ENCODE peak calls at places on chromosomes 12 and 14, in seven cellular contexts. M is body of pancreas, G is tibial nerve, V is IMR-90, P is cardiac fibroblast, T is lung, F is left lung. H is an unnamed sample.

GRCh38 chr14:31700282-31701074 is 139.3 kb downstream of the NUBPL start:
- DNase-seq in M (no peak), G (no peak), V (no peak), P (no peak), T (no peak), F (no peak), H (no peak)

GRCh38 chr14:81221579-81222102 is 882 bp upstream of the GTF2A1 start:
- DNase-seq in M (peak; percentile 26), G (peak; percentile 29), V (peak; percentile 5), P (no peak), T (no peak), F (no peak), H (peak; percentile 38)

GRCh38 chr12:109736552-109737108 is 23.0 kb downstream of the FAM222A start:
- DNase-seq in M (peak; percentile 40), G (no peak), V (peak; percentile 53), P (peak; percentile 68), T (no peak), F (peak; percentile 61), H (peak; percentile 69)

GRCh38 chr12:47808049-47808448 is 11.7 kb downstream of the HDAC7 start:
- DNase-seq in M (no peak), G (no peak), V (peak; percentile 68), P (peak; percentile 69), T (peak; percentile 56), F (peak; percentile 82), H (peak; percentile 71)

GRCh38 chr12:132458441-132459225 is 31.3 kb upstream of the FBRSL1 start:
- DNase-seq in M (no peak), G (no peak), V (no peak), P (no peak), T (no peak), F (peak; percentile 38), H (no peak)

GRCh38 chr14:102088012-102088792 is 1.4 kb upstream of the HSP90AA1 start:
- DNase-seq in M (peak; percentile 49), G (peak; percentile 57), V (no peak), P (peak; percentile 32), T (peak; percentile 51), F (peak; percentile 90), H (peak; percentile 54)

GRCh38 chr14:83940253-83940652 is 1589.7 kb upstream of the FLRT2 start:
- DNase-seq in M (no peak), G (no peak), V (no peak), P (peak; percentile 3), T (no peak), F (no peak), H (peak; percentile 28)

GRCh38 chr14:65854215-65854614 is 441.7 kb downstream of the FUT8 start:
- DNase-seq in M (peak; percentile 89), G (no peak), V (no peak), P (no peak), T (no peak), F (no peak), H (no peak)

GRCh38 chr12:42588981-42589464 is 523 bp downstream of the PRICKLE1 start:
- DNase-seq in M (peak; percentile 37), G (no peak), V (peak; percentile 38), P (peak; percentile 36), T (peak; percentile 41), F (peak; percentile 77), H (peak; percentile 61)

GRCh38 chr12:5784626-5785130 is 160.4 kb downstream of the ANO2 start:
- DNase-seq in M (no peak), G (no peak), V (no peak), P (no peak), T (no peak), F (no peak), H (no peak)

GRCh38 chr12:27014859-27015729 is 910 bp upstream of the TM7SF3 start:
- DNase-seq in M (no peak), G (no peak), V (no peak), P (no peak), T (no peak), F (no peak), H (no peak)

GRCh38 chr14:51211149-51211548 is 28.9 kb upstream of the TMX1 start:
- DNase-seq in M (peak; percentile 74), G (no peak), V (peak; percentile 28), P (peak; percentile 61), T (no peak), F (no peak), H (peak; percentile 80)

DNA sequence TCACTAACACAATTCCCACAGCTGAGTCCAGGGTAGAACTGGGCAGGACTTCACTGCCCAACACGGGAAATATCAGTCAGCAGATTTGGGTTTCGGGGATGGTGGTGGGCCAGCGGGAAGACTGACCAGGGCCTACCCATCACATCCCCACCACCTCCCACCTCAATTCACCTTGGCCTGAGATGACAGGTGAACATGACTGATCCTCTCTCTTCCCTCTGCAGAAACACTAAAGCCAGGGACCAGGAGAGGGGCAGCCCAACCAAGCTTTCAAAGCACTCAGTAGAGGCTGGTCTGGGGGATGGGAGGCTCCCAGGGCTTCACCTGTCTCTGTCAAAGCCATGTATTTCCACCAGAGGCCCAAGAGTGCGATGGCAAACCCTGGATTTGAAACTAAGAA is 2.3 kb downstream of the SERPINA5 start:
- DNase-seq in M (no peak), G (no peak), V (no peak), P (no peak), T (no peak), F (no peak), H (no peak)
- TF ChIP-seq CTCF in M (no peak), G (no peak), V (no peak), P (no peak), T (no peak), F (no peak), H (no peak)

GRCh38 chr14:63432888-63433552 is 110.2 kb downstream of the PPP2R5E start:
- DNase-seq in M (no peak), G (no peak), V (no peak), P (no peak), T (no peak), F (no peak), H (no peak)

GRCh38 chr14:63438065-63438757 is 105.0 kb downstream of the PPP2R5E start:
- DNase-seq in M (peak; percentile 80), G (peak; percentile 66), V (peak; percentile 92), P (peak; percentile 98), T (peak; percentile 59), F (no peak), H (peak; percentile 99)

GRCh38 chr14:63435204-63435603 is 108.0 kb downstream of the PPP2R5E start:
- DNase-seq in M (no peak), G (no peak), V (no peak), P (no peak), T (no peak), F (no peak), H (no peak)

GRCh38 chr14:63436286-63437098 is 106.7 kb downstream of the PPP2R5E start:
- DNase-seq in M (no peak), G (no peak), V (no peak), P (no peak), T (no peak), F (no peak), H (no peak)

DNA sequence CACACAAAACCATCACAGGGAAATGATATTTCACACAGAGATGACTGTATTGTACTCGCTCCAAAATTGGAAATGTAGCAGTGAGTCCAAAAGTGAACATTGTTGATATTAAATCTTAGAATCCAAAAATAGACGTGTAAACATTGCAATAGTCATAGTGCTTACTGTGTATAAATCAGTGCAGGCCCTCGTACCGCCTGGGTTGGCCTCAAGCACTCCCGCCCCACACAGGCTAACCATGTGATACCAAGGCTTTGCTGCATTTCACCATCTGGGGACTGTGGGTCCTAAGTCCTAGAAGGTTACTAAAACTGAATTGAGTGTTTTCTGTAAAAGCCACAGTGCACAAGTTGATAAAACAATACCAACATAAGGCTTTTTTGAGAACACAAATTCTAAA is 107.3 kb downstream of the PPP2R5E start:
- DNase-seq in M (peak; percentile 69), G (peak; percentile 26), V (peak; percentile 92), P (peak; percentile 81), T (peak; percentile 63), F (peak; percentile 78), H (peak; percentile 91)
- H3K4me3 ChIP-seq in M (no peak overlapping the region), G (no peak overlapping the region), V (no peak overlapping the region), P (no peak overlapping the region), T (no peak overlapping the region), F (no peak overlapping the region), H (no peak overlapping the region)

GRCh38 chr12:124509676-124510300 is 57.6 kb downstream of the NCOR2 start:
- DNase-seq in M (peak; percentile 81), G (peak; percentile 77), V (peak; percentile 70), P (peak; percentile 83), T (no peak), F (no peak), H (peak; percentile 93)

GRCh38 chr12:124508323-124509096 is 58.9 kb downstream of the NCOR2 start:
- DNase-seq in M (no peak), G (peak; percentile 50), V (peak; percentile 27), P (no peak), T (no peak), F (no peak), H (peak; percentile 39)

GRCh38 chr12:124509300-124509675 is 58.1 kb downstream of the NCOR2 start:
- DNase-seq in M (no peak), G (no peak), V (no peak), P (no peak), T (no peak), F (no peak), H (peak; percentile 58)

GRCh38 chr12:124511259-124511985 is 56.0 kb downstream of the NCOR2 start:
- DNase-seq in M (no peak), G (no peak), V (no peak), P (no peak), T (no peak), F (no peak), H (no peak)

GRCh38 chr12:124510301-124510970 is 57.0 kb downstream of the NCOR2 start:
- DNase-seq in M (peak; percentile 52), G (no peak), V (no peak), P (no peak), T (no peak), F (no peak), H (peak; percentile 16)
- TF ChIP-seq CTCF in M (peak; percentile 38), G (no peak), V (no peak), P (peak; percentile 10), T (no peak), F (no peak), H (peak; percentile 30)

GRCh38 chr12:54001283-54002187 is 1.6 kb downstream of the HOXC9 start:
- DNase-seq in M (no peak), G (no peak), V (no peak), P (no peak), T (no peak), F (no peak), H (no peak)

GRCh38 chr12:54003625-54004024 is 3.7 kb downstream of the HOXC9 start:
- DNase-seq in M (no peak), G (no peak), V (no peak), P (no peak), T (no peak), F (no peak), H (no peak)

GRCh38 chr12:54002915-54003339 is 3.0 kb downstream of the HOXC9 start:
- DNase-seq in M (no peak), G (no peak), V (no peak), P (no peak), T (no peak), F (no peak), H (no peak)

GRCh38 chr12:54000774-54001114 is 783 bp downstream of the HOXC9 start:
- DNase-seq in M (no peak), G (no peak), V (no peak), P (no peak), T (no peak), F (no peak), H (no peak)

DNA sequence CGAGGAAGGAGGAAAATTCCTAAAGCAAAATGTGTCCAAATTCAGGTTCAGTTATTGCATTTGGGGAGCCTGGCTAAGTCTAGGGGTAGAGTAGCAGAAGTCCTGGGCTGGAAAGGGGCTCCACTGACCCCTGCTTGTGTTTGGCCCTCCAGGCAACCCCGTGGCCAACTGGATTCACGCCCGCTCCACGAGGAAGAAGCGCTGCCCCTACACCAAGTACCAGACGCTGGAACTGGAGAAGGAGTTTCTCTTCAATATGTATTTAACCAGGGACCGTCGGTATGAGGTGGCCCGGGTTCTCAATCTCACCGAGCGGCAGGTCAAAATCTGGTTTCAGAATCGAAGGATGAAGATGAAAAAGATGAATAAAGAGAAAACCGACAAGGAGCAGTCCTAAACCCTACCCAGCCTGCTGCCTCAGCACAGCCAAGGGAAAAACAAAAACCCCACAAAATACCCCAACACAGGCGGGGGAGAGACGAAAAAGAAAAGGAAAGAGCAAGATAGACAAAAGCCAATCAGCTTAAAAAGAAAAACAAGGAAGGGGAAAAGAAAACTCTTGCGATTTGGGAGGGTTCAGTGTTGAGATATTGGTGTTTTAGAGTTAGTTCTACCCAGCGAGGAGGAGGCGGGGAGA is 2.4 kb downstream of the HOXC9 start:
- DNase-seq in M (no peak), G (no peak), V (no peak), P (no peak), T (no peak), F (no peak), H (no peak)
- H3K4me3 ChIP-seq in M (no peak overlapping the region), G (no peak overlapping the region), V (no peak overlapping the region), P (no peak overlapping the region), T (no peak overlapping the region), F (no peak overlapping the region), H (no peak overlapping the region)